ENCODE peak calls at places on chromosomes 11 and 22, in nine cellular contexts. Y is neural progenitor cell, Z is choroid plexus epithelial cell, F is NB4, L is stomach, J is cardiac fibroblast, S is cardiac muscle cell, X is pancreas, W is A549. U is an unnamed sample.

GRCh38 chr22:29330753-29331152 is 15.3 kb upstream of the RASL10A start:
- DNase-seq in S (no peak), F (peak), W (no peak), X (no peak), J (peak), L (no peak), Y (no peak), Z (peak), U (no peak)

GRCh38 chr22:45207981-45208664 is 32.6 kb downstream of the KIAA0930 start:
- DNase-seq in F (no peak), X (peak), W (no peak), L (no peak), Y (no peak), J (peak), S (no peak), Z (peak), U (no peak)

GRCh38 chr11:561148-562003 is 606 bp downstream of the RASSF7 start:
- DNase-seq in Y (no peak), F (peak), J (no peak), Z (no peak), L (peak), X (peak), W (peak), S (no peak), U (no peak)

GRCh38 chr11:100910808-100911207 is 218.8 kb downstream of the PGR start:
- DNase-seq in Y (no peak), W (no peak), Z (no peak), X (no peak), J (no peak), L (no peak), F (no peak), S (no peak), U (no peak)

GRCh38 chr11:2649400-2649799 is 50.4 kb downstream of the KCNQ1OT1 start:
- DNase-seq in W (no peak), J (no peak), Y (no peak), F (no peak), L (no peak), S (no peak), X (no peak), Z (no peak), U (no peak)

GRCh38 chr11:28799316-28799715 is 691.1 kb downstream of the METTL15 start:
- DNase-seq in Y (no peak), F (no peak), J (peak), L (no peak), X (no peak), W (no peak), S (no peak), Z (no peak), U (no peak)

GRCh38 chr22:50641696-50642607 is 14.0 kb upstream of the ARSA start:
- DNase-seq in X (no peak), S (peak), L (no peak), F (peak), W (no peak), J (peak), Y (peak), Z (peak), U (peak)

GRCh38 chr22:41094036-41094435 is 1.6 kb downstream of the EP300 start:
- DNase-seq in W (peak), S (peak), F (peak), J (peak), L (no peak), X (no peak), Z (peak), Y (peak), U (no peak)

GRCh38 chr22:26466196-26466595 is 17.4 kb downstream of the HPS4 start:
- DNase-seq in L (no peak), X (no peak), F (no peak), S (no peak), Z (no peak), J (no peak), Y (no peak), W (no peak), U (peak)

GRCh38 chr11:33065445-33066178 is 26.2 kb downstream of the TCP11L1 start:
- DNase-seq in S (peak), W (peak), X (peak), L (peak), Y (peak), F (peak), J (peak), Z (peak), U (peak)

GRCh38 chr22:23184764-23185113 is 4.4 kb downstream of the BCR start:
- DNase-seq in Y (no peak), S (no peak), Z (no peak), L (no peak), F (no peak), J (no peak), W (no peak), X (no peak), U (no peak)

GRCh38 chr11:24233041-24233440 is 263.8 kb upstream of the LUZP2 start:
- DNase-seq in W (no peak), Z (peak), J (no peak), L (no peak), S (no peak), Y (no peak), X (no peak), F (no peak), U (no peak)

GRCh38 chr11:110891411-110891810 is 179.2 kb upstream of the ARHGAP20 start:
- DNase-seq in Y (no peak), W (no peak), Z (peak), F (no peak), L (no peak), S (no peak), J (peak), X (no peak), U (no peak)

GRCh38 chr11:106627694-106628093 is 390.6 kb downstream of the GUCY1A2 start:
- DNase-seq in L (no peak), Y (no peak), Z (no peak), F (no peak), X (no peak), W (no peak), S (no peak), J (no peak), U (no peak)

GRCh38 chr11:46410021-46410420 is 18.4 kb upstream of the CHRM4 start:
- DNase-seq in J (no peak), Y (peak), L (no peak), Z (peak), S (no peak), W (peak), F (no peak), X (no peak), U (no peak)

GRCh38 chr11:92340839-92341238 is 116.2 kb downstream of the FAT3 start:
- DNase-seq in S (no peak), Y (peak), Z (peak), L (no peak), X (no peak), F (peak), J (peak), W (peak), U (no peak)

GRCh38 chr11:4090258-4090657 is 4.3 kb upstream of the RRM1 start:
- DNase-seq in F (no peak), L (no peak), X (no peak), Y (no peak), Z (no peak), S (no peak), W (no peak), J (no peak), U (no peak)

GRCh38 chr11:72014761-72015320 is 16.1 kb downstream of the IL18BP start:
- DNase-seq in S (no peak), Z (no peak), W (no peak), J (no peak), L (no peak), X (no peak), F (no peak), Y (no peak), U (no peak)

GRCh38 chr11:60376601-60377000 is 1.7 kb upstream of the MS4A7 start:
- DNase-seq in Y (no peak), S (no peak), Z (no peak), F (no peak), X (no peak), W (no peak), L (no peak), J (no peak), U (no peak)

GRCh38 chr22:37037669-37038068 is 13.9 kb upstream of the KCTD17 start:
- DNase-seq in J (no peak), F (no peak), Z (no peak), W (no peak), S (no peak), X (no peak), Y (no peak), L (no peak), U (no peak)

GRCh38 chr22:50530280-50530856 is 556 bp upstream of the TYMP start:
- DNase-seq in X (peak), L (peak), W (peak), F (peak), Z (peak), J (peak), Y (peak), S (no peak), U (peak)

GRCh38 chr11:93248602-93249001 is 50.8 kb upstream of the SLC36A4 start:
- DNase-seq in L (no peak), Y (no peak), J (peak), W (no peak), F (peak), S (no peak), Z (peak), X (no peak), U (no peak)

GRCh38 chr11:64763804-64764611 is 4.2 kb upstream of the PYGM start:
- DNase-seq in L (peak), F (peak), W (no peak), S (peak), J (no peak), Y (peak), X (no peak), Z (no peak), U (no peak)

GRCh38 chr11:76714493-76714892 is 43.9 kb upstream of the LRRC32 start:
- DNase-seq in X (no peak), J (no peak), F (no peak), W (no peak), Z (no peak), Y (no peak), S (no peak), L (no peak), U (no peak)

GRCh38 chr11:19196458-19196857 is 5.3 kb downstream of the CSRP3 start:
- DNase-seq in J (no peak), L (no peak), F (no peak), Z (no peak), S (no peak), W (peak), Y (no peak), X (no peak), U (no peak)

GRCh38 chr11:35235944-35236666 is 97.1 kb downstream of the CD44 start:
- DNase-seq in W (peak), L (peak), X (peak), Y (no peak), Z (no peak), S (no peak), F (no peak), J (peak), U (no peak)

GRCh38 chr11:125428486-125429173 is 67.4 kb downstream of the FEZ1 start:
- DNase-seq in W (no peak), Z (no peak), J (no peak), S (no peak), F (peak), X (no peak), L (no peak), Y (no peak), U (peak)

GRCh38 chr11:117866526-117866925 is 9.9 kb downstream of the FXYD6 start:
- DNase-seq in S (no peak), W (no peak), Y (no peak), Z (no peak), L (no peak), X (no peak), J (no peak), F (no peak), U (no peak)

DNA sequence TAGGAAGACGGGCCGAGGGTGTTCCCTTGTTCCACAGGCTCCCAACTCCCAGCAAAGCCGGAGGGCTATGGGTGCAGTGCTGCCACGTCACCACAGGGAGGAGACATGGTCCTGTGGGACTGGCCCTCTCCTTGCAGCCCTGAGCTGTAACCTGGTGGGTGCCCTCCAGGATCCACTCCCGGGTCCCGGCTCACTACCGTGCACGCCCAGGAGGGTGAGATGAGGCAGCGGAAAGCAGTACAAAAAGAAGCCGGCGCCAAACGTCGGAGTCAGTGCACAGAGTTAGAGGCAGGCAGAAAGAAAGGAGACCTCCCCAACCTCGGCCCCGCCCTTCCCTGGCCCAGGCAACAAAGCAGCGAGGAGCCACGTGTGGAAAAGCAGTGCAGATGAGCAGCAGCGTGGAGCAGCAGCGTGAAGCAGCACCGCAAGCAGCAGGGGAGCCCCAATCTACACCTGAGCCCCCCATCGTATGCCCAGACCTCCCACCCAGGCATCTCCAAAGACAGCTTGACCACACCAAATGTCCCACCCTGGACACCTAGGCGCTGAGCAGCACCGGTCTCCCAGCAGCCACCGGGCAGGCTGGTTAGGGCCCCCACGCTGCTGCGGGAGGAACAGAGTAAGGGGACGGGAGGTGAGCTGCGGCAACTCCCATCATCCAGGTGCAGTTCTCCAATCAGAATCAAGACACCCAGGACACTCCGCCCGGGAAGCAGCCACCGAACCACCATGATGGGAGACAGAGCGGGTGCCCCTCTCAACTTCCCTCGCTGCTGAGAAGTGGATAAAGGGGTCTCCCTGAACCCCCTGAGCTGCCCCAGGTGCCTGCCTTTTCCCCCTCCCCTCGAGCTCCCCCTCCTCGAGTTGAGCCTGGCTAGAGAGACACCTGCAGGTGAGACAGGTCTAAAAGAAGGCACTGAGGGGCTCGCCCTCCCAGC is 28.8 kb downstream of the IGSF9B start:
- DNase-seq in Z (peak), S (peak), W (peak), X (peak), L (peak), J (peak), F (peak), Y (peak), U (peak)
- H3K4me3 ChIP-seq in Z (no peak), S (no peak), W (no peak), X (peak), L (peak), J (no peak), F (no peak), Y (no peak), U (no peak)

DNA sequence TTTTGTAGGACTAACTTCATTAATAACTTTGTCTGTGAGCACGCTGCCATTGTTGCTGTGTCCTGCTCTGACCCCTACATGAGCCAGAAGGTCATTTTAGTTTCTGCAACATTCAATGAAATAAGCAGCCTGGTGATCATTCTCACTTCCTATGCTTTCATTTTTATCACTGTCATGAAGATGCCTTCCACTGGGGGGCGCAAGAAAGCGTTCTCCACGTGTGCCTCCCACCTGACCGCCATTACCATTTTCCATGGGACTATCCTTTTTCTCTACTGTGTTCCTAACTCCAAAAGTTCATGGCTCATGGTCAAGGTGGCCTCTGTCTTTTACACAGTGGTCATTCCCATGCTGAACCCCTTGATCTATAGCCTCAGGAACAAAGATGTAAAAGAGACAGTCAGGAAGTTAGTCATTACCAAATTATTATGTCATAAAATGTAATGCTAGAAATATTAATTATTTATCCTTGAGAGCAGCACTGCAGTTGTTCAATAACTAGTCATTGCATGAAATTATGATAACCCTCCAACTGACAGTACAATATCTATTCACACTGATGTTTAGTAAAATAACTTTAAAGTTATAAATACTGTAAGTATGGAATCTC is 46.4 kb upstream of the OR5D13 start:
- DNase-seq in S (no peak), J (no peak), Z (no peak), X (no peak), W (peak), L (no peak), F (peak), Y (no peak), U (no peak)
- TF ChIP-seq CTCF in S (no peak), J (no peak), Z (no peak), X (no peak), W (no peak), L (no peak), F (peak), Y (no peak), U (no peak)

GRCh38 chr11:114615448-114616361 is 20.1 kb upstream of the NXPE4 start:
- DNase-seq in F (no peak), S (no peak), X (no peak), J (no peak), W (no peak), Y (no peak), Z (no peak), L (no peak), U (no peak)
- H3K4me3 ChIP-seq in F (no peak), S (no peak), X (no peak), J (no peak), W (no peak), Y (no peak), Z (no peak), L (no peak), U (no peak)

DNA sequence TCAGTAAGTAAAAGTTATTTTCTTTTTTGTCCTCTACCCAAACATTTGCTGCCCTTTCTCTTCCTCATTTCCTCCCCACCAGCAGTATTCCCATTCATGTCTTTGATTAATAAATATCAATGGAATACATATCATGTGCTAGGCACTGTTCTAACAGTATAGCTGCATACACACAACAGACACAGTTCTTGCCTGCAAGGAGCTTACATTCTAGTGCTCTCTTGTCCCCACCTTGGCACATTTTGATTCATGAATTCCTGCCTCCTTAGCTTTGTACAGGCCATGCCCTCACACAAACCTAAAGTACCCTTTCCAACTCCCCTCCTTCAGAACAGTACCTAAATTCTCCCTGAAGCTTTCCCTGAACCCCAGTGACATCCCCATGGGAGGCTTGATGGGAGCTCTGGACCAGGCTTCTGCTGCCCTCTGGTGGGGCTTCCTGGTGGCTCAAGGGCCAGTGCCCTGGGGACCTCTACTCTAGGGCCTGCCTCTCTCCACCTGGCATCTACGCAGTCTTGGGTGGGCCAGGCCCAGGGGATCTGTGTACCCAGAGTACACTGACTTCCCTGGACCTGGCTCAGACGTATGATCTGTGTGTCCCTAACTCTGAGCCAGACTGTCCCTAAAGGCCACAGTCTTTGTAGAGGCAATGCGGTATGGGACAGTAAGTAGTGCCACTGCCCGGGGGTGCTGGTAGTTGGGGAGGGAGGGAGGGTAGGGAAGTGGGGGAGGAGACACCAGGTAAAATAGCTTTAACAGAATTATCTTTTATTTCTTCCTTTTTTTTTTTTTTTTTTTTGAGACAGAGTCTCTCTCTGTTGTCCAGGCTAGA is 14.1 kb downstream of the RPS13 start:
- DNase-seq in Z (peak), W (peak), Y (peak), S (peak), X (peak), J (peak), F (peak), L (peak), U (no peak)
- TF ChIP-seq CTCF in Z (peak), W (peak), Y (peak), S (peak), X (peak), J (peak), F (peak), L (no peak), U (no peak)

DNA sequence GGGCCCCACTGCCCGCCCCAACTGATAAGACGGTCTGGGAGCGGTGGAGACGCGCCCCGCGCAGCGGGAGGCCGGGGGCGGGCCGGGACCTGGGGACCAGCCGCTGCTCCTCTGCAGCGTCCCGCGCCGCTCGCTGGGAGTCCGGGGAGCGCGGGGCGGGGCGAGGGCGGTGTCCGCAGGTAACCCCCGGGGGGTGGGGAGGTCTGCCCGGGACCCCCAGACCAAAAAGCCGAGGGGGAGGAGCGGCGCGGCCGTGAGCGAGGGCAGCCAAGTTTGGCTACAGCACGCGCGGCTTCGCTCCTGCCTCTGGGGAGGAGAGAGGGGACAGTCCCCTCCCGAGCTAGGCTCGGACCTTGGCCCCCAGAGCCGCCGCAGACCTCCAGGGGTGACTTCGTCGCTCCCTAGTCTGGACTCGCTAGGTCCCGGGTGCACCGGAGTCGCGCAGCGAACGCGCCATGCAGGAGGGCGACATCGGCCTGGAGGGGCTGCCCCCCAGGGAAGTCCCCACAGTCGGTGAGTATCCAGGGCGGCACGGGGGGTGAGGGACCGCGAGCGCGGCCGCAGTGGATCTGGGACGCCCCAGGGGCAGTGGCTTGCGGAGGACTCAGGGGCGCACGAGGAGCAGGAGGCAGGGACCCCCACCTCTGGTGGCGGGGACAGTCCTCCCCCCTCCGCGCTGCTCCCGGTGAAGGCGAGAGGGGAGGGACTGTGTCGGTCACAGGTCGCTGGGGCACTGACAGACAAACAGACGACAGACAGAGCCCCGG is 92.3 kb upstream of the ANO1 start:
- DNase-seq in J (no peak), X (no peak), S (peak), L (no peak), W (no peak), Y (peak), F (no peak), Z (no peak), U (no peak)
- H3K4me3 ChIP-seq in J (no peak), X (peak), S (peak), L (peak), W (peak), Y (peak), F (no peak), Z (no peak), U (no peak)

U was measured in lower leg skin.